ENCODE peak calls at places on chromosomes 12 and 14, in five cellular contexts. K, R, C, I and H are unnamed samples.

GRCh38 chr14:105041841-105042765 is 21.2 kb upstream of the CDCA4 start:
- DNase-seq in K (no peak), R (no peak), C (no peak), I (no peak), H (no peak)

GRCh38 chr12:49791700-49792099 is 36.5 kb downstream of the NCKAP5L start:
- DNase-seq in K (no peak), R (no peak), C (no peak), I (no peak), H (no peak)

GRCh38 chr12:45587877-45588530 is 141.5 kb upstream of the ARID2 start:
- DNase-seq in K (peak), R (no peak), C (no peak), I (peak), H (no peak)

GRCh38 chr12:12716151-12716844 is 870 bp upstream of the CDKN1B start:
- DNase-seq in K (peak), R (no peak), C (no peak), I (no peak), H (peak)

GRCh38 chr14:61651355-61651754 is 44.0 kb upstream of the HIF1A start:
- DNase-seq in K (no peak), R (no peak), C (no peak), I (no peak), H (no peak)

GRCh38 chr12:94618995-94619695 is 31.2 kb downstream of the TMCC3 start:
- DNase-seq in K (peak), R (no peak), C (peak), I (no peak), H (no peak)

GRCh38 chr12:51896236-51896635 is 8.3 kb downstream of the ANKRD33 start:
- DNase-seq in K (no peak), R (peak), C (no peak), I (no peak), H (no peak)

GRCh38 chr12:94640134-94640928 is 10.0 kb downstream of the TMCC3 start:
- DNase-seq in K (peak), R (no peak), C (peak), I (no peak), H (no peak)

GRCh38 chr12:41096797-41097196 is 91.3 kb upstream of the PDZRN4 start:
- DNase-seq in K (no peak), R (no peak), C (no peak), I (no peak), H (no peak)

GRCh38 chr14:54104746-54105145 is 148.1 kb upstream of the BMP4 start:
- DNase-seq in K (no peak), R (no peak), C (no peak), I (no peak), H (no peak)

GRCh38 chr14:65501328-65501727 is 88.8 kb downstream of the FUT8 start:
- DNase-seq in K (peak), R (no peak), C (no peak), I (no peak), H (no peak)

GRCh38 chr12:99769581-99769980 is 122.0 kb downstream of the GARIN6 start:
- DNase-seq in K (no peak), R (no peak), C (no peak), I (no peak), H (peak)

GRCh38 chr12:99765469-99766114 is 118.0 kb downstream of the GARIN6 start:
- DNase-seq in K (no peak), R (no peak), C (no peak), I (no peak), H (no peak)

GRCh38 chr12:99768758-99769157 is 121.2 kb downstream of the GARIN6 start:
- DNase-seq in K (no peak), R (no peak), C (no peak), I (no peak), H (no peak)

GRCh38 chr12:99766408-99766807 is 118.9 kb downstream of the GARIN6 start:
- DNase-seq in K (no peak), R (no peak), C (no peak), I (no peak), H (no peak)

GRCh38 chr12:99767809-99768208 is 120.3 kb downstream of the GARIN6 start:
- DNase-seq in K (peak), R (no peak), C (peak), I (no peak), H (peak)
- TF ChIP-seq CTCF in K (peak), R (peak), C (peak), I (no peak), H (peak)

DNA sequence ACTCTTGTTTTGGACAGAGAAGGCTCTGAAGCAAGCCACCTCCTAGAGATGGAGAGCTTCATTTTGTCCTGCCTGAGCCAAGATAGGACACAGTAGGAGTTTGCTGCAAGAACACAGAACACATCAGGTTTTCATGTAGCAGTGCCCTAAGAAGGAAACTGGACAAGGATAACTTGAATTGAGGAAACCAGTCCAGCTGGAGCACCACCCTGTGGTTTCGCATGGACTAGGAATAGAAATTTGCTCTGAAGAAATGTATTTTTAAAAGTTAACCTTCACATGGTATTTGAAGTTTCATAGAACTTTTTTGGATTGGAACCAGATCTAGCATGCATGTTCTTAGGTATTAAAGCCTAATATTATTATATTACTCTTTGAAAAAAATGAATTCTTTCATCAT is 68.8 kb downstream of the RERG start:
- DNase-seq in K (peak), R (no peak), C (no peak), I (no peak), H (no peak)
- TF ChIP-seq CTCF in K (no peak), R (peak), C (peak), I (no peak), H (peak)

DNA sequence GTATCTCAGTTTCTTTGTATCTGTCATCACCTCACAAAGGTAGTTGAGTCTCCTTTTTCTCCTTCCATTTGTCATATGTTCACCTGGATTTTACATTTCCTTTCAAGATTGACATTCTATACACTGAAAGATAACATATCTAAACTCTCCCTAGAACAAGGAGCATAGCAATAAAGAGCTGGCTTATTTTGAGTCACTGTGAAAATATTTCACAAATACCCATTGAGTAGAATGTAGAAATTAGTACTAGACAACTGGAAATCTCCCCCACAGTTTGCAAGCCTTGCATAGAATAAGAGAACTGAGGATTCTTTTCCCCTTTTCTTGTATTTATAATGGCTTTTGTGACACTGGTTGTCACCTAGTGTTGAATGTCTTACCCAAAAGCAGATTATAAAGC is 111.2 kb downstream of the KICS2 start:
- DNase-seq in K (no peak), R (no peak), C (no peak), I (no peak), H (no peak)
- TF ChIP-seq CTCF in K (no peak), R (no peak), C (no peak), I (no peak), H (no peak)

DNA sequence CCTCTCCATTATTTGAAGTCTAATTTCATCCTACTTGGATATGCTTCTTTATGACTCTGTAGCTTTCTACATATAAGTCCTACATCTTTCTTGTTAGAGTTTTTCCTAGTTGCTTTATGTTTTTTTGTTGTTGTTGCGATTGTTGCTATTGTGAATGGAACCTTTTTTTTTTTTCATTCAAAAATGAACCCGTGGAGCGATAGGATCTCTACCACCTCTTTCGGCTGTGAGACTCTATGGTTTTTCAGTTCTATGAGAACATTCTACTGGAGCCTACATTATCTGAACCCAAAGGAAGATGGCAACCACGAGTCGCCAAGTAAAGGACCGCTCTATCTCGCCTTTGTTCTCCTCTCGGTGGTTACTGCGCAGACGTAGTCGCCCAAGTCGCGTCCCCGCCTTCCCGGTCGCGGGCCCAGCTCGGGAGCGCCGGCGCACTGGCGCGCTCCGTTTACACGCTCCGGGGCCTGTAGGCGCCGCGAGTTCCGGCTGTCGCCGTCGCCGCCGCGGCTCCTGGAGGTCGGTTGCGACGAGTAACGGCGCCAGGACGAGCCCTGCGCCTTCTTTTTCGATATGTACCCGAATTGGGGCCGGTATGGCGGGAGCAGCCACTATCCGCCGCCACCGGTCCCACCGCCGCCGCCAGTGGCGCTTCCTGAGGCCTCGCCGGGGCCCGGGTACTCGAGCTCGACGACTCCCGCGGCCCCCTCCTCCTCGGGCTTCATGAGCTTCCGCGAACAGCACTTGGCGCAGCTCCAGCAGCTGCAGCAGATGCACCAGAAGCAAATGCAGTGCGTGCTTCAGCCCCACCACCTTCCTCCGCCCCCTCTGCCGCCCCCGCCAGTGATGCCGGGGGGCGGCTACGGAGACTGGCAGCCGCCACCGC is at the start of gene YLPM1:
- DNase-seq in K (peak), R (peak), C (peak), I (peak), H (peak)
- TF ChIP-seq CTCF in K (peak), R (no peak), C (peak), I (peak), H (peak)